ENCODE peak calls at places on chromosomes 7 and 10, in ten cellular contexts. P is SK-N-SH, V is A549, U is K562, Y is sigmoid colon, F is HepG2, G is ovary, W is esophagus muscularis mucosa, C is tibial nerve, N is suprapubic skin. K is an unnamed sample.

GRCh38 chr7:116547347-116547746 is 22.5 kb downstream of the CAV1 start:
- DNase-seq in Y (no peak), N (no peak), G (no peak), C (no peak), V (no peak), U (no peak), P (no peak), F (no peak), W (no peak), K (no peak)

GRCh38 chr7:98236366-98237185 is 15.5 kb downstream of the TECPR1 start:
- DNase-seq in C (no peak), W (no peak), V (no peak), U (no peak), N (no peak), F (no peak), G (no peak), P (peak; percentile 25), Y (no peak), K (no peak)

GRCh38 chr7:73338321-73338720 is 10.4 kb downstream of the FKBP6 start:
- DNase-seq in W (no peak), N (no peak), C (no peak), U (no peak), F (no peak), G (no peak), P (no peak), V (no peak), Y (no peak), K (no peak)

GRCh38 chr7:123749537-123749857 is 694 bp upstream of the WASL start:
- DNase-seq in Y (no peak), P (no peak), V (peak; percentile 84), U (peak; percentile 72), C (no peak), N (no peak), G (no peak), F (peak; percentile 68), W (no peak), K (no peak)

GRCh38 chr7:137846588-137847417 is at the start of gene DGKI:
- DNase-seq in G (no peak), W (no peak), Y (no peak), F (no peak), C (no peak), V (no peak), N (no peak), P (peak; percentile 99), U (no peak), K (no peak)

GRCh38 chr7:55426676-55427075 is 61.5 kb downstream of the LANCL2 start:
- DNase-seq in W (no peak), P (no peak), U (no peak), Y (no peak), V (no peak), G (no peak), N (no peak), C (no peak), F (no peak), K (no peak)

GRCh38 chr10:77328272-77328816 is 309.3 kb downstream of the KCNMA1 start:
- DNase-seq in W (no peak), U (peak; percentile 15), Y (no peak), F (peak; percentile 10), P (no peak), N (no peak), C (no peak), G (no peak), V (no peak), K (no peak)

GRCh38 chr7:154480817-154481216 is 428.6 kb downstream of the DPP6 start:
- DNase-seq in N (no peak), C (no peak), P (no peak), U (no peak), W (peak; percentile 53), V (no peak), Y (no peak), G (no peak), F (no peak), K (no peak)

GRCh38 chr7:114051871-114052324 is 133.1 kb upstream of the PPP1R3A start:
- DNase-seq in G (no peak), U (no peak), Y (no peak), P (no peak), C (no peak), W (no peak), F (no peak), V (no peak), N (no peak), K (no peak)

GRCh38 chr7:114048386-114049235 is 129.8 kb upstream of the PPP1R3A start:
- DNase-seq in Y (no peak), P (peak; percentile 16), F (peak; percentile 12), U (peak; percentile 13), C (no peak), V (peak; percentile 6), W (no peak), G (no peak), N (no peak), K (no peak)

GRCh38 chr7:114050571-114050970 is 131.8 kb upstream of the PPP1R3A start:
- DNase-seq in C (no peak), Y (no peak), V (no peak), U (no peak), F (no peak), W (no peak), G (no peak), P (no peak), N (no peak), K (no peak)

GRCh38 chr7:114047889-114048288 is 129.1 kb upstream of the PPP1R3A start:
- DNase-seq in U (no peak), V (peak; percentile 1), G (no peak), N (no peak), C (no peak), F (no peak), P (no peak), W (no peak), Y (no peak), K (no peak)
- H3K27ac ChIP-seq in U (no peak overlapping the region), V (peak overlapping the region; percentile 63), G (no peak overlapping the region), N (no peak overlapping the region), C (no peak overlapping the region), F (no peak overlapping the region), P (no peak overlapping the region), W (no peak overlapping the region), Y (no peak overlapping the region), K (no peak overlapping the region)

GRCh38 chr7:146214842-146215241 is 98.2 kb downstream of the CNTNAP2 start:
- DNase-seq in W (no peak), V (no peak), N (no peak), Y (no peak), P (no peak), F (no peak), G (no peak), C (no peak), U (no peak), K (no peak)

DNA sequence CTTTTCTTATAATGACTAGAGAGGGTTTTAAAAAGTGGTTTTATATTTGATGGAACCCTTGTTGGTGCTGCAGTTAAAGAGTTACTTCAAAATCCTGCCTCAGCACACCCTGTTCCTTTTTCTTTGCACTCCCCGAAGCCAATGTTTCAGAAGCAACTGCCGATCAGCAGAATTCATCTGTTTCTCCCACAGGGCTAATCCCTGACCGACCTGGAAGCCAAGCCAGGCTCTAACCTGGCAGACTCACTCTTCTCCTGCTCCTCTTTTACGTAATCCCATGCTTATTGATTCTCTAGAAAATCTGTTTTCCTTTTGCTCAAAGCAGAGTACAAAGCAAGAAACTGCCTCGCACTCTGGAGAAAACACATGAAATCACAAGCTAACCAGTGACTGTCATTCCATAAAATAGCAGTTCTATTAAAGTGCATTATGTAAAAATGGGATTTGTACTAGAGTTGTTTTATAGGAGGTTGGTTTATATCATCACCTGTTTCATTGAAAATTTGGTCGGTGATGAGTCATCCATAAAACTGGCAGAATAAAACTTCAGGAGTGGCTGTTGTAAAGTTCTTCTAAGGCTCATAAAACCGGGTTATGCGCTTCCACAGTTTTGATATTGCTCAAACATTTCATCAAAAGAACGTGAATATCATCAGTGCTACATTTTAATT is 99.9 kb downstream of the CNTNAP2 start:
- DNase-seq in N (no peak), U (no peak), G (no peak), Y (no peak), W (no peak), V (no peak), F (no peak), P (no peak), C (no peak), K (no peak)
- H3K4me1 ChIP-seq in N (no peaks in the 10 kb centered on the region), U (no peaks in the 10 kb centered on the region), G (no peaks in the 10 kb centered on the region), Y (no peaks in the 10 kb centered on the region), W (no peaks in the 10 kb centered on the region), V (no peaks in the 10 kb centered on the region), F (no peaks in the 10 kb centered on the region), P (no peaks in the 10 kb centered on the region), C (no peaks in the 10 kb centered on the region), K (no peaks in the 10 kb centered on the region)

GRCh38 chr10:80051993-80052392 is 26.5 kb upstream of the TMEM254 start:
- DNase-seq in N (no peak), V (no peak), G (no peak), U (no peak), F (no peak), W (no peak), Y (no peak), P (no peak), C (no peak), K (no peak)
- TF ChIP-seq EP300 in N (no peak), V (no peak), G (no peak), U (no peak), F (no peak), W (no peak), Y (no peak), P (no peak), C (no peak), K (no peak)

GRCh38 chr7:1926908-1927306 is 256.8 kb downstream of the ELFN1 start:
- DNase-seq in G (no peak), F (no peak), P (no peak), V (no peak), Y (no peak), W (no peak), C (no peak), U (no peak), N (no peak), K (no peak)

GRCh38 chr7:1925973-1926907 is 256.2 kb downstream of the ELFN1 start:
- DNase-seq in F (no peak), N (no peak), P (no peak), W (no peak), C (no peak), U (peak; percentile 39), G (no peak), V (no peak), Y (no peak), K (no peak)

GRCh38 chr7:1930381-1931065 is 260.4 kb downstream of the ELFN1 start:
- DNase-seq in F (no peak), C (no peak), Y (no peak), U (no peak), N (no peak), V (no peak), W (no peak), P (no peak), G (no peak), K (no peak)

GRCh38 chr7:1927942-1928341 is 257.9 kb downstream of the ELFN1 start:
- DNase-seq in F (no peak), V (no peak), P (no peak), U (no peak), G (no peak), N (no peak), W (no peak), Y (no peak), C (no peak), K (no peak)

GRCh38 chr7:1928555-1929348 is 258.7 kb downstream of the ELFN1 start:
- DNase-seq in V (no peak), C (no peak), Y (no peak), P (no peak), N (no peak), F (no peak), U (no peak), W (no peak), G (no peak), K (peak; percentile 81)
- H3K27ac ChIP-seq in V (no peak overlapping the region), C (no peak overlapping the region), Y (no peak overlapping the region), P (no peak overlapping the region), N (no peak overlapping the region), F (no peak overlapping the region), U (no peak overlapping the region), W (no peak overlapping the region), G (no peak overlapping the region), K (no peak overlapping the region)

GRCh38 chr10:63265646-63266207 is 132.6 kb downstream of the NRBF2 start:
- DNase-seq in U (no peak), P (no peak), F (no peak), G (no peak), Y (no peak), W (no peak), N (no peak), V (no peak), C (no peak), K (no peak)
- H3K4me1 ChIP-seq in U (peaks cover 7% of the 10 kb centered on the region), P (peaks cover 5% of the 10 kb centered on the region), F (peaks cover 38% of the 10 kb centered on the region), G (peaks cover 5% of the 10 kb centered on the region), Y (peaks cover 28% of the 10 kb centered on the region), W (peaks cover 38% of the 10 kb centered on the region), N (peaks cover 54% of the 10 kb centered on the region), V (peaks cover 33% of the 10 kb centered on the region), C (peaks cover 3% of the 10 kb centered on the region), K (peaks cover 28% of the 10 kb centered on the region)

K was measured in transverse colon.